ENCODE peak calls at places on chromosomes 11 and 22, in nine cellular contexts. H is amygdala, Z is NCI-H2171, P is GM03348, E is cardiac muscle cell, G is substantia nigra, Q is gastrocnemius medialis, T is endothelial cell, X is heart left ventricle. U is an unnamed sample.

GRCh38 chr11:123577081-123577598 is 77.3 kb downstream of the SCN3B start:
- DNase-seq in H (no peak), Z (peak), P (peak), E (peak), G (peak), Q (peak), T (peak), X (peak), U (no peak)

GRCh38 chr11:64284962-64285884 is at the start of gene GPR137:
- DNase-seq in H (peak), Z (peak), P (peak), E (peak), G (peak), Q (peak), T (peak), X (peak), U (no peak)

GRCh38 chr11:116773203-116774112 is 671 bp upstream of the BUD13 start:
- DNase-seq in H (no peak), Z (no peak), P (no peak), E (no peak), G (no peak), Q (no peak), T (peak), X (no peak), U (no peak)

GRCh38 chr11:315516-315994 is 1.7 kb downstream of the IFITM1 start:
- DNase-seq in H (no peak), Z (no peak), P (no peak), E (no peak), G (no peak), Q (no peak), T (no peak), X (no peak), U (no peak)

GRCh38 chr11:995058-995751 is 41.3 kb downstream of the MUC6 start:
- DNase-seq in H (no peak), Z (no peak), P (no peak), E (no peak), G (no peak), Q (no peak), T (no peak), X (no peak), U (no peak)

GRCh38 chr11:127939000-127939399 is 648.4 kb downstream of the ETS1 start:
- DNase-seq in H (no peak), Z (no peak), P (no peak), E (no peak), G (no peak), Q (no peak), T (no peak), X (no peak), U (no peak)

GRCh38 chr22:29344137-29344536 is 28.6 kb upstream of the RASL10A start:
- DNase-seq in H (no peak), Z (peak), P (peak), E (peak), G (peak), Q (peak), T (no peak), X (peak), U (peak)

GRCh38 chr11:121669422-121669821 is 216.7 kb upstream of the SORL1-AS1 start:
- DNase-seq in H (no peak), Z (no peak), P (no peak), E (no peak), G (no peak), Q (no peak), T (no peak), X (no peak), U (no peak)

GRCh38 chr22:49044776-49045175 is 782.9 kb downstream of the BRD1 start:
- DNase-seq in H (no peak), Z (no peak), P (no peak), E (no peak), G (no peak), Q (no peak), T (no peak), X (no peak), U (no peak)

GRCh38 chr11:75099635-75100034 is 3.0 kb upstream of the OR2AT4 start:
- DNase-seq in H (no peak), Z (no peak), P (no peak), E (no peak), G (no peak), Q (no peak), T (no peak), X (no peak), U (no peak)

GRCh38 chr11:45374632-45375031 is 88.5 kb upstream of the SYT13 start:
- DNase-seq in H (no peak), Z (no peak), P (no peak), E (no peak), G (no peak), Q (no peak), T (no peak), X (no peak), U (no peak)

GRCh38 chr11:75384438-75385080 is 14.8 kb upstream of the RPS3 start:
- DNase-seq in H (peak), Z (peak), P (peak), E (peak), G (peak), Q (peak), T (peak), X (peak), U (no peak)

GRCh38 chr11:9825895-9826294 is 162.0 kb downstream of the SWAP70 start:
- DNase-seq in H (no peak), Z (no peak), P (no peak), E (no peak), G (no peak), Q (no peak), T (no peak), X (no peak), U (no peak)

GRCh38 chr11:106420048-106420665 is 342.7 kb downstream of the AASDHPPT start:
- DNase-seq in H (no peak), Z (no peak), P (no peak), E (no peak), G (no peak), Q (no peak), T (no peak), X (no peak), U (no peak)

GRCh38 chr11:8384199-8384821 is 120.6 kb upstream of the LMO1 start:
- DNase-seq in H (no peak), Z (no peak), P (no peak), E (peak), G (no peak), Q (no peak), T (peak), X (peak), U (no peak)